ENCODE peak calls at places on chromosomes 2 and 18, in four cellular contexts. One of them, this sample, is unnamed.

GRCh38 chr2:50097118-50097517 is 934.8 kb downstream of the NRXN1 start:
- DNase-seq in A172: no peak
- DNase-seq in left cardiac atrium: no peak
- DNase-seq in Caki2: no peak
- DNase-seq in this sample: no peak

GRCh38 chr2:27737676-27738348 is 33.7 kb upstream of the MRPL33 start:
- DNase-seq in A172: no peak
- DNase-seq in left cardiac atrium: peak; percentile 81
- DNase-seq in Caki2: no peak
- DNase-seq in this sample: peak; percentile 61

GRCh38 chr2:9675369-9676351 is 44.9 kb upstream of the YWHAQ start:
- DNase-seq in A172: peak; percentile 97
- DNase-seq in left cardiac atrium: no peak
- DNase-seq in Caki2: peak; percentile 90
- DNase-seq in this sample: peak; percentile 85

GRCh38 chr2:9979977-9980376 is 28.5 kb downstream of the GRHL1 start:
- DNase-seq in A172: no peak
- DNase-seq in left cardiac atrium: no peak
- DNase-seq in Caki2: peak; percentile 76
- DNase-seq in this sample: no peak

GRCh38 chr2:1004398-1004797 is 53.7 kb downstream of the SNTG2 start:
- DNase-seq in A172: no peak
- DNase-seq in left cardiac atrium: no peak
- DNase-seq in Caki2: no peak
- DNase-seq in this sample: no peak

GRCh38 chr2:227185616-227186015 is 21.2 kb downstream of the COL4A3 start:
- DNase-seq in A172: no peak
- DNase-seq in left cardiac atrium: no peak
- DNase-seq in Caki2: no peak
- DNase-seq in this sample: no peak

GRCh38 chr2:120712180-120712678 is 23.4 kb upstream of the GLI2 start:
- DNase-seq in A172: peak; percentile 72
- DNase-seq in left cardiac atrium: no peak
- DNase-seq in Caki2: no peak
- DNase-seq in this sample: no peak

GRCh38 chr2:174614261-174614660 is 16.7 kb upstream of the WIPF1 start:
- DNase-seq in A172: peak; percentile 76
- DNase-seq in left cardiac atrium: no peak
- DNase-seq in Caki2: no peak
- DNase-seq in this sample: peak; percentile 45

GRCh38 chr2:53945538-53945937 is 25.3 kb downstream of the PSME4 start:
- DNase-seq in A172: no peak
- DNase-seq in left cardiac atrium: no peak
- DNase-seq in Caki2: no peak
- DNase-seq in this sample: no peak

GRCh38 chr2:6506311-6507258 is 359.1 kb downstream of the CMPK2 start:
- DNase-seq in A172: peak; percentile 96
- DNase-seq in left cardiac atrium: no peak
- DNase-seq in Caki2: peak; percentile 80
- DNase-seq in this sample: peak; percentile 14

GRCh38 chr2:68344031-68344430 is 21.1 kb upstream of the PLEK start:
- DNase-seq in A172: no peak
- DNase-seq in left cardiac atrium: no peak
- DNase-seq in Caki2: no peak
- DNase-seq in this sample: no peak

GRCh38 chr2:182999348-183000028 is 38.8 kb downstream of the NCKAP1 start:
- DNase-seq in A172: no peak
- DNase-seq in left cardiac atrium: no peak
- DNase-seq in Caki2: no peak
- DNase-seq in this sample: no peak

GRCh38 chr2:38107738-38108410 is 31.9 kb upstream of the CYP1B1 start:
- DNase-seq in A172: no peak
- DNase-seq in left cardiac atrium: no peak
- DNase-seq in Caki2: no peak
- DNase-seq in this sample: no peak

GRCh38 chr2:24917086-24917485 is 3.0 kb downstream of the ADCY3 start:
- DNase-seq in A172: no peak
- DNase-seq in left cardiac atrium: no peak
- DNase-seq in Caki2: no peak
- DNase-seq in this sample: no peak

GRCh38 chr18:75408554-75409506 is 18.7 kb downstream of the SMIM21 start:
- DNase-seq in A172: peak; percentile 97
- DNase-seq in left cardiac atrium: no peak
- DNase-seq in Caki2: peak; percentile 69
- DNase-seq in this sample: peak; percentile 99

GRCh38 chr2:219969508-219969907 is 342.1 kb downstream of the SLC4A3 start:
- DNase-seq in A172: peak; percentile 82
- DNase-seq in left cardiac atrium: no peak
- DNase-seq in Caki2: no peak
- DNase-seq in this sample: peak; percentile 19

GRCh38 chr2:32235315-32235714 is 29.4 kb downstream of the NLRC4 start:
- DNase-seq in A172: no peak
- DNase-seq in left cardiac atrium: no peak
- DNase-seq in Caki2: no peak
- DNase-seq in this sample: no peak

GRCh38 chr18:25133879-25134278 is 218.1 kb downstream of the ZNF521 start:
- DNase-seq in A172: no peak
- DNase-seq in left cardiac atrium: no peak
- DNase-seq in Caki2: no peak
- DNase-seq in this sample: no peak

GRCh38 chr2:207770602-207771404 is 1.1 kb upstream of the FZD5 start:
- DNase-seq in A172: no peak
- DNase-seq in left cardiac atrium: peak; percentile 41
- DNase-seq in Caki2: no peak
- DNase-seq in this sample: no peak

GRCh38 chr18:58806826-58807714 is 57.6 kb upstream of the ZNF532 start:
- DNase-seq in A172: no peak
- DNase-seq in left cardiac atrium: no peak
- DNase-seq in Caki2: no peak
- DNase-seq in this sample: no peak

GRCh38 chr2:218570850-218571249 is 2.2 kb downstream of the CNOT9 start:
- DNase-seq in A172: peak; percentile 20
- DNase-seq in left cardiac atrium: no peak
- DNase-seq in Caki2: no peak
- DNase-seq in this sample: no peak

GRCh38 chr2:96715658-96716057 is 24.2 kb downstream of the LMAN2L start:
- DNase-seq in A172: no peak
- DNase-seq in left cardiac atrium: no peak
- DNase-seq in Caki2: no peak
- DNase-seq in this sample: no peak

GRCh38 chr18:45519881-45520280 is 95.4 kb upstream of the SLC14A2 start:
- DNase-seq in A172: no peak
- DNase-seq in left cardiac atrium: no peak
- DNase-seq in Caki2: no peak
- DNase-seq in this sample: no peak